ENCODE peak calls at places on chromosomes 7 and 10, in ten cellular contexts. O is CD8-positive, alpha-beta T cell; Z is transverse colon; L is breast epithelium; H is uterus; C is mammary epithelial cell; S is kidney; T is gastrocnemius medialis; B is GM23338; W is brain microvascular endothelial cell. K is an unnamed sample.

GRCh38 chr10:11813855-11814557 is 9.2 kb upstream of the PROSER2 start:
- DNase-seq in Z (no peak), W (no peak), O (no peak), T (no peak), H (no peak), B (no peak), C (no peak), S (no peak), L (no peak), K (peak)

GRCh38 chr10:60203993-60204618 is 185.6 kb downstream of the ANK3 start:
- DNase-seq in T (no peak), O (no peak), C (peak), B (peak), Z (no peak), S (no peak), W (peak), L (no peak), H (no peak), K (peak)

GRCh38 chr10:102229810-102230263 is 3.7 kb downstream of the ELOVL3 start:
- DNase-seq in H (peak), Z (peak), S (peak), O (peak), L (peak), C (peak), W (peak), T (peak), B (peak), K (peak)

GRCh38 chr10:31771345-31771831 is 157.2 kb downstream of the ARHGAP12 start:
- DNase-seq in H (no peak), C (no peak), W (no peak), S (no peak), T (peak), O (no peak), L (no peak), B (no peak), Z (no peak), K (no peak)

GRCh38 chr7:98870071-98870651 is 347 bp upstream of the TMEM130 start:
- DNase-seq in O (peak), Z (peak), C (peak), H (peak), L (no peak), T (no peak), B (peak), W (no peak), S (peak), K (peak)

GRCh38 chr10:83367036-83367435 is 772.3 kb upstream of the GHITM start:
- DNase-seq in H (no peak), Z (no peak), O (no peak), L (no peak), B (peak), C (no peak), T (no peak), W (no peak), S (no peak), K (no peak)

GRCh38 chr7:95545007-95545615 is 51.2 kb downstream of the PDK4 start:
- DNase-seq in Z (peak), S (no peak), L (peak), W (peak), H (peak), T (peak), C (peak), B (peak), O (no peak), K (peak)

GRCh38 chr7:471191-471865 is 48.3 kb downstream of the PDGFA start:
- DNase-seq in O (no peak), T (no peak), W (no peak), C (no peak), B (no peak), L (no peak), H (peak), S (peak), Z (no peak), K (no peak)

GRCh38 chr10:15738237-15738928 is 18.7 kb upstream of the ITGA8 start:
- DNase-seq in H (peak), Z (no peak), S (no peak), W (peak), C (no peak), B (no peak), T (no peak), O (no peak), L (no peak), K (peak)

GRCh38 chr10:127904931-127905622 is 1.8 kb upstream of the PTPRE start:
- DNase-seq in O (no peak), B (no peak), C (no peak), W (no peak), L (no peak), S (no peak), Z (no peak), H (no peak), T (no peak), K (no peak)

GRCh38 chr10:24706479-24707118 is 17.1 kb downstream of the ARHGAP21 start:
- DNase-seq in L (no peak), Z (peak), T (no peak), C (peak), S (no peak), B (no peak), H (peak), O (peak), W (peak), K (peak)

GRCh38 chr10:31926765-31927596 is 1.6 kb downstream of the ARHGAP12 start:
- DNase-seq in T (no peak), W (no peak), H (no peak), L (no peak), S (no peak), Z (no peak), C (peak), O (no peak), B (no peak), K (no peak)

GRCh38 chr10:61992059-61992460 is 90.6 kb downstream of the ARID5B start:
- DNase-seq in L (no peak), B (no peak), C (no peak), Z (no peak), W (peak), S (no peak), O (peak), H (no peak), T (no peak), K (peak)

GRCh38 chr7:48285365-48285764 is 114.1 kb downstream of the ABCA13 start:
- DNase-seq in Z (no peak), W (peak), O (no peak), T (no peak), C (peak), S (no peak), B (no peak), H (no peak), L (no peak), K (peak)

GRCh38 chr7:22292519-22292918 is 64.4 kb downstream of the RAPGEF5 start:
- DNase-seq in S (no peak), L (no peak), T (no peak), B (no peak), C (no peak), Z (no peak), W (no peak), H (no peak), O (no peak), K (no peak)

GRCh38 chr10:45456822-45457221 is 82.8 kb downstream of the ALOX5 start:
- DNase-seq in C (no peak), Z (no peak), T (no peak), S (no peak), L (peak), W (no peak), H (no peak), B (no peak), O (no peak), K (no peak)

GRCh38 chr10:133475821-133476640 is 22.3 kb downstream of the SCART1 start:
- DNase-seq in C (peak), L (no peak), T (no peak), S (peak), W (no peak), O (no peak), H (no peak), B (no peak), Z (no peak), K (no peak)

GRCh38 chr7:38169862-38170261 is 8.2 kb upstream of the STARD3NL start:
- DNase-seq in S (peak), O (no peak), T (no peak), H (no peak), Z (no peak), W (peak), B (no peak), C (peak), L (no peak), K (peak)

GRCh38 chr10:99711129-99711719 is 20.7 kb downstream of the COX15 start:
- DNase-seq in O (no peak), W (peak), T (no peak), Z (peak), S (no peak), H (peak), C (peak), L (no peak), B (peak), K (peak)

GRCh38 chr7:35036361-35037171 is 719 bp downstream of the DPY19L1 start:
- DNase-seq in W (peak), Z (peak), C (peak), T (peak), H (peak), S (peak), B (peak), L (no peak), O (peak), K (peak)

GRCh38 chr10:74585231-74586087 is 240.9 kb upstream of the KAT6B start:
- DNase-seq in B (no peak), L (no peak), W (no peak), C (peak), S (no peak), Z (no peak), T (no peak), O (peak), H (no peak), K (peak)

GRCh38 chr10:122232781-122233180 is 38.3 kb upstream of the BTBD16 start:
- DNase-seq in T (no peak), O (no peak), L (no peak), S (no peak), Z (no peak), C (no peak), H (no peak), B (no peak), W (peak), K (peak)

GRCh38 chr10:95308389-95309302 is 17.8 kb upstream of the PDLIM1 start:
- DNase-seq in L (peak), W (peak), C (peak), B (no peak), Z (peak), H (peak), O (no peak), T (peak), S (peak), K (peak)

GRCh38 chr10:43230909-43231522 is 35.8 kb downstream of the RASGEF1A start:
- DNase-seq in L (no peak), O (no peak), T (no peak), W (no peak), Z (peak), C (no peak), S (peak), H (peak), B (no peak), K (no peak)

GRCh38 chr10:43228783-43229207 is 38.1 kb downstream of the RASGEF1A start:
- DNase-seq in Z (peak), C (no peak), S (peak), L (no peak), H (no peak), W (no peak), T (no peak), B (no peak), O (peak), K (no peak)

GRCh38 chr10:43230101-43230908 is 36.6 kb downstream of the RASGEF1A start:
- DNase-seq in L (no peak), Z (peak), W (no peak), C (no peak), B (peak), H (peak), T (no peak), S (peak), O (no peak), K (no peak)

GRCh38 chr10:43227911-43228782 is 38.7 kb downstream of the RASGEF1A start:
- DNase-seq in S (peak), W (no peak), B (no peak), C (no peak), H (peak), L (no peak), Z (peak), T (no peak), O (no peak), K (no peak)

GRCh38 chr10:43229208-43230061 is 37.4 kb downstream of the RASGEF1A start:
- DNase-seq in Z (peak), L (no peak), T (no peak), W (no peak), B (peak), O (peak), C (no peak), H (peak), S (peak), K (no peak)
- H3K4me3 ChIP-seq in Z (peak), L (peak), T (no peak), W (no peak), B (peak), O (peak), C (peak), H (no peak), S (no peak), K (no peak)

GRCh38 chr10:72260588-72261322 is 13.0 kb upstream of the DDIT4 start:
- DNase-seq in Z (peak), T (peak), L (peak), S (peak), H (peak), W (peak), C (peak), B (peak), O (peak), K (peak)
- TF ChIP-seq CTCF in Z (no peak), T (no peak), L (no peak), S (no peak), H (no peak), W (peak), C (no peak), B (peak), O (no peak), K (peak)

GRCh38 chr10:92571649-92572048 is 2.2 kb downstream of the IDE start:
- DNase-seq in W (no peak), C (no peak), H (no peak), L (no peak), T (no peak), Z (no peak), S (no peak), O (no peak), B (no peak), K (peak)
- H3K4me3 ChIP-seq in W (no peak), C (no peak), H (no peak), L (no peak), T (peak), Z (no peak), S (no peak), O (no peak), B (peak), K (no peak)

GRCh38 chr7:132004528-132004927 is 448.1 kb upstream of the PODXL start:
- DNase-seq in T (no peak), L (no peak), B (peak), C (peak), W (no peak), O (no peak), Z (no peak), H (peak), S (no peak), K (peak)
- TF ChIP-seq CTCF in T (peak), L (peak), B (peak), C (no peak), W (peak), O (no peak), Z (no peak), H (peak), S (no peak), K (peak)

GRCh38 chr10:71774916-71775702 is 1.8 kb upstream of the VSIR start:
- DNase-seq in W (no peak), Z (peak), T (no peak), C (no peak), S (peak), O (no peak), L (no peak), B (no peak), H (peak), K (no peak)
- H3K4me3 ChIP-seq in W (no peak), Z (no peak), T (no peak), C (no peak), S (no peak), O (no peak), L (no peak), B (no peak), H (no peak), K (no peak)

GRCh38 chr7:47170516-47170915 is 411.4 kb downstream of the TNS3 start:
- DNase-seq in Z (no peak), O (no peak), W (peak), S (no peak), H (no peak), T (no peak), L (no peak), B (peak), C (no peak), K (peak)
- TF ChIP-seq CTCF in Z (no peak), O (no peak), W (peak), S (peak), H (no peak), T (no peak), L (no peak), B (peak), C (peak), K (peak)

K was measured in choroid plexus epithelial cell.